ENCODE peak calls at places on chromosomes 1 and 21, in four cellular contexts. H is K562, W is HepG2, V is GM12878. Z is an unnamed sample.
A peak's percentile ranks its signal among the peaks of the same experiment; 100 is the strongest.

GRCh38 chr1:7705048-7705907 is 65.8 kb upstream of the VAMP3 start:
- DNase-seq in H (no peak), W (no peak), V (no peak), Z (peak; percentile 76)

GRCh38 chr21:45811136-45811535 is 167.6 kb downstream of the PCBP3 start:
- DNase-seq in V (no peak), H (no peak), W (no peak), Z (no peak)

GRCh38 chr21:45366931-45367401 is 38.0 kb upstream of the COL18A1 start:
- DNase-seq in W (peak; percentile 74), H (peak; percentile 74), V (no peak), Z (no peak)

GRCh38 chr1:235919797-235920475 is 53.2 kb upstream of the LYST start:
- DNase-seq in V (no peak), H (no peak), W (no peak), Z (no peak)

GRCh38 chr1:7752512-7753417 is 18.3 kb upstream of the VAMP3 start:
- DNase-seq in H (peak; percentile 52), W (peak; percentile 69), V (no peak), Z (peak; percentile 90)

GRCh38 chr1:21278208-21278861 is 11.9 kb downstream of the ECE1 start:
- DNase-seq in H (no peak), V (no peak), W (no peak), Z (no peak)

GRCh38 chr1:185062710-185063370 is 17.5 kb downstream of the RNF2 start:
- DNase-seq in W (no peak), V (no peak), H (no peak), Z (no peak)

GRCh38 chr1:40640314-40641076 is 25.0 kb downstream of the RIMS3 start:
- DNase-seq in W (no peak), V (no peak), H (no peak), Z (no peak)

GRCh38 chr21:15140321-15141019 is 75.7 kb upstream of the NRIP1 start:
- DNase-seq in V (no peak), W (peak; percentile 99), H (no peak), Z (no peak)

GRCh38 chr1:51570063-51570720 is 46.7 kb upstream of the OSBPL9 start:
- DNase-seq in V (no peak), W (no peak), H (no peak), Z (no peak)

GRCh38 chr1:22941257-22941656 is 31.4 kb downstream of the LACTBL1 start:
- DNase-seq in H (no peak), V (no peak), W (no peak), Z (no peak)

GRCh38 chr1:93016171-93016570 is 54.9 kb upstream of the DIPK1A start:
- DNase-seq in W (peak; percentile 5), H (no peak), V (no peak), Z (peak; percentile 36)

GRCh38 chr21:34202553-34203332 is 129.4 kb downstream of the MRPS6 start:
- DNase-seq in V (no peak), W (no peak), H (no peak), Z (peak; percentile 75)

GRCh38 chr1:228375578-228376261 is 30.9 kb downstream of the TRIM11 start:
- DNase-seq in W (no peak), H (no peak), V (no peak), Z (no peak)

GRCh38 chr1:12127206-12127810 is 39.5 kb upstream of the TNFRSF1B start:
- DNase-seq in W (no peak), H (no peak), V (no peak), Z (no peak)

GRCh38 chr1:12314328-12314903 is 84.6 kb downstream of the VPS13D start:
- DNase-seq in V (no peak), W (peak; percentile 12), H (no peak), Z (no peak)

GRCh38 chr1:201705389-201705788 is 123.6 kb upstream of the IPO9 start:
- DNase-seq in V (no peak), W (no peak), H (no peak), Z (no peak)

GRCh38 chr1:19739628-19740027 is 60.1 kb downstream of the TMCO4 start:
- DNase-seq in V (no peak), W (no peak), H (no peak), Z (no peak)

GRCh38 chr1:228209657-228210056 is 1.8 kb downstream of the OBSCN start:
- DNase-seq in V (no peak), W (no peak), H (no peak), Z (no peak)

GRCh38 chr21:33642896-33643657 is 776 bp downstream of the ITSN1 start:
- DNase-seq in W (no peak), H (peak; percentile 50), V (no peak), Z (peak; percentile 64)

GRCh38 chr1:181595234-181595633 is 111.9 kb downstream of the CACNA1E start:
- DNase-seq in V (no peak), W (no peak), H (no peak), Z (no peak)

GRCh38 chr1:234848972-234849641 is 239.1 kb upstream of the IRF2BP2 start:
- DNase-seq in H (no peak), V (no peak), W (no peak), Z (no peak)

GRCh38 chr1:99969260-99969728 is 502 bp upstream of the SLC35A3 start:
- DNase-seq in H (peak; percentile 16), V (no peak), W (no peak), Z (peak; percentile 7)

GRCh38 chr1:224922404-224923164 is 6.9 kb upstream of the DNAH14 start:
- DNase-seq in W (peak; percentile 30), H (peak; percentile 51), V (peak; percentile 11), Z (peak; percentile 79)

GRCh38 chr21:45421071-45421845 is 16.3 kb downstream of the COL18A1 start:
- DNase-seq in H (no peak), W (no peak), V (no peak), Z (no peak)

GRCh38 chr1:200771625-200772555 is 33.2 kb downstream of the CAMSAP2 start:
- DNase-seq in V (no peak), H (no peak), W (no peak), Z (no peak)

GRCh38 chr1:150813028-150813707 is 5.1 kb upstream of the CTSK start:
- DNase-seq in H (peak; percentile 37), W (peak; percentile 36), V (no peak), Z (peak; percentile 64)

GRCh38 chr1:231053493-231054162 is 13.6 kb upstream of the FAM89A start:
- DNase-seq in H (no peak), W (peak; percentile 23), V (peak; percentile 4), Z (no peak)

GRCh38 chr21:34822209-34822608 is 153.4 kb downstream of the CLIC6 start:
- DNase-seq in V (no peak), H (no peak), W (no peak), Z (no peak)

GRCh38 chr1:54804471-54805132 is 3.5 kb upstream of the TTC22 start:
- DNase-seq in W (no peak), V (no peak), H (no peak), Z (no peak)

GRCh38 chr1:23362218-23362713 is 7.4 kb downstream of the ZNF436 start:
- DNase-seq in V (no peak), H (no peak), W (no peak), Z (no peak)

GRCh38 chr1:13725714-13726175 is 25.8 kb downstream of the PRDM2 start:
- DNase-seq in V (no peak), H (no peak), W (peak; percentile 20), Z (peak; percentile 51)

GRCh38 chr1:246750752-246751151 is 26.5 kb downstream of the SCCPDH start:
- DNase-seq in H (no peak), V (no peak), W (no peak), Z (no peak)

GRCh38 chr1:175221548-175222175 is 29.1 kb upstream of the KIAA0040 start:
- DNase-seq in H (no peak), V (no peak), W (no peak), Z (peak; percentile 85)

GRCh38 chr1:97433520-97434175 is 487.2 kb downstream of the DPYD start:
- DNase-seq in V (no peak), H (no peak), W (no peak), Z (no peak)
- TF ChIP-seq POLR2AphosphoS5 in V (no peak), H (no peak), W (no peak), Z (no peak)

GRCh38 chr1:94083653-94084052 is 37.3 kb downstream of the ABCA4 start:
- DNase-seq in W (no peak), H (no peak), V (no peak), Z (no peak)

GRCh38 chr1:94079991-94080388 is 41.0 kb downstream of the ABCA4 start:
- DNase-seq in H (no peak), W (no peak), V (no peak), Z (no peak)

GRCh38 chr1:94079056-94079990 is 41.6 kb downstream of the ABCA4 start:
- DNase-seq in H (no peak), W (peak; percentile 79), V (no peak), Z (no peak)

GRCh38 chr1:94084085-94084484 is 36.9 kb downstream of the ABCA4 start:
- DNase-seq in W (no peak), V (no peak), H (no peak), Z (no peak)

DNA sequence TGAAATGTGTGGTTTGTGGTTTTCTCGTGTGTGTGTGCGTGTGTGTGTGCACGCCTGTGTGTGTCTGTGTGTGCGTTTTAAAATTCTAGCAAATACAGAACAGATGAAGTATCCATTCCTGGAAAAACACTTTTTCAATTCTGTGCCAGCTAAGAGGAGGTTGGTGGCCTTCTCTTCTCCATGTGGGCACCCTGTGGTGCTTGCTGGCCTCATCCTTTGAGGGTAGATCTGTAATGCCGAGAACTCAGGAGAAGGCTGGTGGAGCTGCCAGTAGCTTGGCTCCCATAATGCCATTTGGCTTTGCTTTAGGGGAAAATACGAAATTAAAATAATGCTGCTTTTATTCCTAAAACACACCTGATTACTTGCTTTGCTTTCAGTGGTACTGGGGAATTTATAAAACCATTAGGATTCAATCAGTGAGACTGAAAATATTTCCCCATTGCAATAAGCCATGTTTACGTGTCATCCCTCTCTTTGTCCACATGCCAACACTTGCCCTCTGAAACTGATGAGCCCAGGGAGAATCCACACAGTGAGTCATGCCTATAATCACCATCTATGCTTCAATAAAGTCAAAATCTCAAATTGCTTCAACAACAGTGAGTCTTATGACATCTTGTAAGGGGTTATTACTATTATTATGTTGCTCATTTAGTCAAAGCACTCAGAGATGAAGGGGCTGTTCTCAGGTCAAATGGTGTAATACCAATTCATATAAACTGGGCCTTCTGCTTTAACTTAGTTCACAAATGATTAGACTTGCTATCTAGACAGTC is 39.2 kb downstream of the ABCA4 start:
- DNase-seq in H (no peak), W (no peak), V (no peak), Z (no peak)
- TF ChIP-seq JUNB in H (no peak), W (no peak), V (no peak), Z (no peak)

DNA sequence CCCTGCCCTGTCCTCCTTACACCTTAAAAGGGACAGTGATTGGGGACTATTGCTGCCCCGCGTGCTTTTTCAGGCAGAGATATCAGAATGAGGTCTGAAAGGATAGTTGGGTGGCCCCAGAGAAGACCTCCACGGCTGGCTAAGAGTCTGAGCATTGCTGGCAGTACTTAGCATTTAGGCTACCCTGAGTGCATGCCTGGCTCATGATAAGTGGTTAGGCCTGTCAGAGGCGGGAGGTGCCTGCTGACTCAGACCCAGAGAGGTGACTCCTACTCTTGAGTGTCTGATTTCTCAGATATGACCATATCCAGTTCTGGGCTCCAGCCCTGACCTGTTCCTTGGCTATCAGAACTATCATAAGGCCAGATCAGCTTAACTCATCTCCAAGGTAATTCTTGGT is 213.7 kb downstream of the PBX1 start:
- DNase-seq in H (peak; percentile 46), V (no peak), W (no peak), Z (no peak)
- TF ChIP-seq POLR2AphosphoS5 in H (peak; percentile 72), V (no peak), W (no peak), Z (no peak)

GRCh38 chr1:194004146-194004545 is 817.7 kb upstream of the B3GALT2 start:
- DNase-seq in H (no peak), V (no peak), W (no peak), Z (peak; percentile 1)
- TF ChIP-seq JUNB in H (no peak), V (no peak), W (no peak), Z (no peak)

Z was measured in GM23338.